ENCODE peak calls at places on chromosomes 12 and 14, in nine cellular contexts. Q is body of pancreas, Y is adrenal gland, P is esophagus squamous epithelium, U is uterus, D is NB4, A is lower leg skin, V is A549, E is H1. X is an unnamed sample.

GRCh38 chr14:105168496-105168978 is at the start of gene JAG2:
- DNase-seq in Q (peak), Y (no peak), P (no peak), U (no peak), D (no peak), A (no peak), V (peak), E (no peak), X (peak)

GRCh38 chr14:54902521-54903420 is at the start of gene GCH1:
- DNase-seq in Q (peak), Y (peak), P (peak), U (peak), D (peak), A (peak), V (peak), E (peak), X (peak)

GRCh38 chr14:90970167-90970600 is 90.3 kb downstream of the RPS6KA5 start:
- DNase-seq in Q (no peak), Y (no peak), P (no peak), U (no peak), D (peak), A (no peak), V (no peak), E (no peak), X (peak)

GRCh38 chr12:70576341-70577282 is 60.6 kb downstream of the PTPRB start:
- DNase-seq in Q (no peak), Y (no peak), P (no peak), U (no peak), D (peak), A (no peak), V (peak), E (no peak), X (peak)

GRCh38 chr12:102740157-102741032 is 176.6 kb downstream of the PAH start:
- DNase-seq in Q (no peak), Y (no peak), P (no peak), U (no peak), D (peak), A (no peak), V (peak), E (no peak), X (peak)

GRCh38 chr14:51341338-51341737 is 101.3 kb downstream of the TMX1 start:
- DNase-seq in Q (no peak), Y (no peak), P (no peak), U (no peak), D (no peak), A (no peak), V (no peak), E (no peak), X (no peak)

GRCh38 chr14:51889851-51890250 is 29.4 kb downstream of the GNG2 start:
- DNase-seq in Q (no peak), Y (no peak), P (no peak), U (no peak), D (no peak), A (no peak), V (no peak), E (no peak), X (no peak)

GRCh38 chr12:21416611-21417121 is 20.8 kb upstream of the PYROXD1 start:
- DNase-seq in Q (no peak), Y (no peak), P (no peak), U (no peak), D (no peak), A (no peak), V (no peak), E (no peak), X (no peak)

GRCh38 chr14:23076785-23077408 is 18.0 kb downstream of the ACIN1 start:
- DNase-seq in Q (no peak), Y (no peak), P (no peak), U (no peak), D (peak), A (no peak), V (no peak), E (no peak), X (no peak)

GRCh38 chr14:54570651-54571415 is 3.9 kb downstream of the SAMD4A start:
- DNase-seq in Q (no peak), Y (no peak), P (no peak), U (no peak), D (no peak), A (no peak), V (no peak), E (no peak), X (no peak)

GRCh38 chr14:31326111-31326510 is 94.2 kb downstream of the HEATR5A start:
- DNase-seq in Q (no peak), Y (no peak), P (no peak), U (no peak), D (peak), A (no peak), V (no peak), E (no peak), X (peak)

GRCh38 chr14:22900088-22900799 is 17.2 kb downstream of the REM2 start:
- DNase-seq in Q (no peak), Y (no peak), P (no peak), U (no peak), D (peak), A (no peak), V (peak), E (no peak), X (peak)

GRCh38 chr12:93766802-93767523 is 89.8 kb downstream of the CRADD start:
- DNase-seq in Q (no peak), Y (peak), P (no peak), U (no peak), D (peak), A (no peak), V (peak), E (no peak), X (peak)

GRCh38 chr14:53793790-53794560 is 162.7 kb downstream of the BMP4 start:
- DNase-seq in Q (no peak), Y (no peak), P (no peak), U (peak), D (no peak), A (no peak), V (no peak), E (no peak), X (no peak)

GRCh38 chr12:108248011-108248410 is 91.1 kb downstream of the CMKLR1 start:
- DNase-seq in Q (no peak), Y (no peak), P (no peak), U (no peak), D (no peak), A (no peak), V (no peak), E (no peak), X (no peak)

GRCh38 chr12:55755246-55755645 is 12.3 kb downstream of the GDF11 start:
- DNase-seq in Q (no peak), Y (no peak), P (no peak), U (no peak), D (no peak), A (no peak), V (no peak), E (no peak), X (no peak)

GRCh38 chr14:23631702-23632460 is 4.3 kb upstream of the DHRS2 start:
- DNase-seq in Q (peak), Y (peak), P (no peak), U (peak), D (peak), A (peak), V (peak), E (peak), X (peak)

GRCh38 chr14:25049127-25049558 is 804 bp downstream of the STXBP6 start:
- DNase-seq in Q (peak), Y (no peak), P (no peak), U (no peak), D (no peak), A (peak), V (no peak), E (no peak), X (no peak)

GRCh38 chr12:97168804-97169203 is 261.7 kb downstream of the NEDD1 start:
- DNase-seq in Q (no peak), Y (no peak), P (no peak), U (no peak), D (peak), A (no peak), V (no peak), E (no peak), X (no peak)

GRCh38 chr14:30608533-30609006 is 13.5 kb upstream of the SCFD1 start:
- DNase-seq in Q (no peak), Y (no peak), P (no peak), U (no peak), D (no peak), A (no peak), V (no peak), E (no peak), X (peak)

GRCh38 chr12:25929096-25929637 is 29.3 kb upstream of the RASSF8 start:
- DNase-seq in Q (no peak), Y (no peak), P (no peak), U (no peak), D (no peak), A (no peak), V (no peak), E (no peak), X (no peak)

GRCh38 chr12:29681996-29682534 is 101.7 kb downstream of the TMTC1 start:
- DNase-seq in Q (no peak), Y (no peak), P (no peak), U (no peak), D (no peak), A (no peak), V (no peak), E (no peak), X (no peak)

GRCh38 chr14:34501997-34502396 is 37.5 kb downstream of the EAPP start:
- DNase-seq in Q (no peak), Y (no peak), P (no peak), U (no peak), D (no peak), A (no peak), V (no peak), E (no peak), X (no peak)

GRCh38 chr14:75123991-75124390 is 2.9 kb downstream of the NEK9 start:
- DNase-seq in Q (no peak), Y (peak), P (no peak), U (no peak), D (peak), A (no peak), V (peak), E (no peak), X (peak)

GRCh38 chr12:74455429-74455828 is 82.2 kb upstream of the ATXN7L3B start:
- DNase-seq in Q (no peak), Y (no peak), P (no peak), U (no peak), D (no peak), A (no peak), V (no peak), E (no peak), X (no peak)

GRCh38 chr14:63012171-63012570 is 33.1 kb downstream of the KCNH5 start:
- DNase-seq in Q (no peak), Y (no peak), P (no peak), U (no peak), D (no peak), A (no peak), V (no peak), E (no peak), X (no peak)

GRCh38 chr12:108839011-108839889 is 18.1 kb downstream of the SSH1 start:
- DNase-seq in Q (peak), Y (peak), P (no peak), U (peak), D (peak), A (peak), V (no peak), E (no peak), X (no peak)

GRCh38 chr14:85333313-85333712 is 196.6 kb upstream of the FLRT2 start:
- DNase-seq in Q (no peak), Y (no peak), P (no peak), U (no peak), D (no peak), A (no peak), V (no peak), E (no peak), X (no peak)

GRCh38 chr12:77973579-77973978 is 142.9 kb downstream of the NAV3 start:
- DNase-seq in Q (no peak), Y (no peak), P (no peak), U (no peak), D (no peak), A (no peak), V (no peak), E (no peak), X (no peak)

GRCh38 chr14:22634233-22634632 is 9.9 kb downstream of the OR6J1 start:
- DNase-seq in Q (no peak), Y (no peak), P (no peak), U (no peak), D (peak), A (no peak), V (no peak), E (no peak), X (no peak)

GRCh38 chr12:52318241-52318990 is 2.8 kb downstream of the KRT83 start:
- DNase-seq in Q (no peak), Y (no peak), P (no peak), U (no peak), D (no peak), A (peak), V (no peak), E (no peak), X (no peak)

GRCh38 chr12:100200450-100201181 is at the start of gene ACTR6:
- DNase-seq in Q (peak), Y (peak), P (peak), U (peak), D (peak), A (peak), V (peak), E (peak), X (peak)
- TF ChIP-seq POLR2A in Q (peak), Y (peak), P (no peak), U (no peak), D (peak), A (no peak), V (peak), E (peak), X (peak)

GRCh38 chr14:92513204-92513965 is at the start of gene RIN3:
- DNase-seq in Q (no peak), Y (peak), P (peak), U (peak), D (peak), A (peak), V (peak), E (no peak), X (peak)
- TF ChIP-seq POLR2A in Q (no peak), Y (no peak), P (no peak), U (peak), D (peak), A (no peak), V (peak), E (no peak), X (peak)

DNA sequence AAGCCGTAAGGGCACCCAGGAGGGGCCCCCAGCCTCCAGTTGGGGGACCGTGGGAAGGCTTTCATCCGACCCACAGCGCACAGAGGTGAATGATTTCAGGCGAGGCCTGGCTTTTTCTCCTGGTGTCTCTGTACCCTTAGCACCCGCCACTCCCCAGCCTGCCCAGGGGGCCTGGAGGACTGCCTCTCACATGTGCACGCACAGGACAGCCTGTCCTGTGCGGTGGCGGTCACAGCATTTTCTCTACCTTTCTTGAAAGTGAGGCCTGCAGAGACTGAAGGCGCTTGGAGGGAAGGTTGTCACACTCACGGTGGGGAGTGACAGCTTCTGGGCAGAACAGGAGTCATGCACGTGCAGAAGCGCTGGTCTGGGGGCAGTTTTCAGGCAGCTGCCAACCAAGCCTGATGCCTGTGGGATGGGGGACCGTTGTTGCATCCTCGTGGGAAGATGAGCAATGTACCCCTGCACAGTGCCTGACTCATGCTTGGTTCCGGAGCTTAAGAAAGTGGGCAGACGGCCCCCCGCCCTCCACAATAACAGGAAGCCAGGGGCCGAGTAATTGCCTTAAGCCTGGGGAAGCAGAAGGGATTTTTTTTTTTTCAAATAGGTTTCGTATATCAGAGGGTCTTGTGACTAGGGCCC is 148.1 kb downstream of the TSPAN9 start:
- DNase-seq in Q (no peak), Y (no peak), P (no peak), U (no peak), D (peak), A (no peak), V (no peak), E (no peak), X (no peak)
- TF ChIP-seq POLR2A in Q (no peak), Y (no peak), P (no peak), U (no peak), D (no peak), A (no peak), V (no peak), E (no peak), X (no peak)

GRCh38 chr12:54279227-54279631 is 693 bp downstream of the CBX5 start:
- DNase-seq in Q (no peak), Y (no peak), P (no peak), U (no peak), D (no peak), A (no peak), V (no peak), E (no peak), X (no peak)

GRCh38 chr12:54282949-54283593 is 2.5 kb downstream of the HNRNPA1 start:
- DNase-seq in Q (no peak), Y (no peak), P (no peak), U (no peak), D (peak), A (no peak), V (no peak), E (no peak), X (peak)

GRCh38 chr12:54277823-54278276 is 2.1 kb downstream of the CBX5 start:
- DNase-seq in Q (no peak), Y (no peak), P (no peak), U (no peak), D (peak), A (no peak), V (no peak), E (no peak), X (no peak)

GRCh38 chr12:54280401-54281260 is at the start of gene HNRNPA1:
- DNase-seq in Q (peak), Y (peak), P (peak), U (peak), D (peak), A (peak), V (peak), E (peak), X (peak)

DNA sequence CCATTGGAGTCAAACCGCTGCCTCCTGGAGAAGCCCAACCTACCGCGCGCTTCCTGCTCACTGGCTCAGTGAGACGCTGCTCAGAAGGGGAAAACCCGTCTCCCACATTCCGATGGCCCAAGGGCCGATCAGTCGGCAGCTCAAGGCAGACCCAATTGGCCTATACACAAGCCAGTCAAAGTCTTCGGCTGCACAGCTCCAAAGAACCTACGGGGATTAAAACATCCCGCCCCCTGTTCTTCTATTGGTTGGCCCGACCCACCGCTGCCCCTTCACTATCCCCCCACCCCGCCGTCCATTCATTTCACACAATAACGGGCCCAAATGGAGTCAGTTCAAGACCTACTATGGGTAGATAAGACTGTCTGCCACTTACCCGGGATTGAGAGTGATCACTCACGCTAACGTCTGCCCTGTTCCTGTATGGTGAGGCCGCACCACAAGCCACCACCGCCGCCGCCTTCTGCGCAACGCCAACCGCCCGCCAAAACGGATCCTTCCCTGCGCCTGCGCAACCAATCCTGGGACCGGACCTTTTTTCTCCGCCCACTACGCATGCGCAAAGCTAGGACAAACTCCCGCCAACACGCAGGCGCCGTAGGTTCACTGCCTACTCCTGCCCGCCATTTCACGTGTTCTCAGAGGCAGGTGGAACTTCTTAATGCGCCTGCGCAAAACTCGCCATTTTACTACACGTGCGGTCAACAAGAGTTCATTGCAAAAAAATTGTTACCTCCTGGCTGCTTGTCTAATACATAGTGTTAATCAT is at the start of gene CBX5:
- DNase-seq in Q (peak), Y (peak), P (peak), U (peak), D (peak), A (peak), V (peak), E (peak), X (peak)
- TF ChIP-seq POLR2A in Q (peak), Y (peak), P (no peak), U (peak), D (peak), A (peak), V (peak), E (peak), X (peak)

GRCh38 chr14:77071938-77072388 is 26.1 kb upstream of the CIPC start:
- DNase-seq in Q (no peak), Y (no peak), P (no peak), U (no peak), D (peak), A (no peak), V (no peak), E (no peak), X (no peak)

GRCh38 chr14:77077040-77077439 is 21.0 kb upstream of the CIPC start:
- DNase-seq in Q (no peak), Y (no peak), P (no peak), U (no peak), D (no peak), A (no peak), V (no peak), E (no peak), X (no peak)

GRCh38 chr14:77074969-77075368 is 23.1 kb upstream of the CIPC start:
- DNase-seq in Q (no peak), Y (no peak), P (no peak), U (no peak), D (no peak), A (no peak), V (no peak), E (no peak), X (no peak)

GRCh38 chr14:77076118-77076631 is 21.9 kb upstream of the CIPC start:
- DNase-seq in Q (no peak), Y (peak), P (no peak), U (peak), D (no peak), A (peak), V (no peak), E (no peak), X (no peak)
- TF ChIP-seq POLR2A in Q (peak), Y (peak), P (no peak), U (peak), D (no peak), A (no peak), V (no peak), E (no peak), X (no peak)

DNA sequence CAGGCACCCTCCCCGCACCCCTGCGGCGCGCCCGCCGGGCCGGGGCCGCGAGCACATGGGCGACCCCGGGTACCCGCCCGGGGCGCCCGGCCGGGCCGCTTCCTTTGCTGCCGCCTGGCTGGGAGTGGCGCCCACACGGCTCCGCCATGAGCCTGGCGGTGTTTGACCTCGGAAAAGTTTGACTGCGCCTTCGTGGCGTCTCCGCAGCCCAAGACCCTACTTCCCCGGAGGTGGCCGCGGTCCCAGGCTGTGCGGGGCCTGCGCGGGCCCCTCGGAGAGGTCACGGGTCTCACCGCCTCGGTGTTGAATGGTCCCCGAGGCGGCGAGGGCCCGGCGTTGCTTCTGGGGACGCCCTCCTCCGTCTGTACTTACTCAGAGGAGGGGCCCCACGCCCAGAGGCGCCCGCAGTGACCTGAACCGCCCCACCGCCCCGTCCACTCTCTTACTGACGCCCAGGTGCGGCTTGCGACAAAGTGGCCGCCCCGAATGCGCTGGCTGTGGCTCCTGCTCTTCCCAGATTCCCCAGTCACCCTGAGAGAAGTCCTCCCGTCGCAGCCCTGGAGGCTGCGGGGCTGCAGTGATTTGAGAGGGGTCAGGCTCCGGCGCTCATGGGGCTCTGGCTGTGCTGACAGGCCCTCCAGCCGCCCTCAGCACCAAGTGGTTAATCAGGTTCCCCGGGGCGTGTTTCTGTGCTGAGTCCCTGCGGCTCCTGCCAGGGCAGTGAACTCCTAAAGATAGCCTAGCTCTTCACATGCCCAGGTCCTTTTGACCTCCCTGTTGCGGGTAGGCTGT is 5.8 kb downstream of the KMT5A start:
- DNase-seq in Q (peak), Y (peak), P (no peak), U (peak), D (peak), A (peak), V (peak), E (no peak), X (peak)
- TF ChIP-seq POLR2A in Q (peak), Y (no peak), P (no peak), U (peak), D (no peak), A (no peak), V (no peak), E (no peak), X (no peak)

X was measured in erythroblast.